ENCODE peak calls at places on chromosomes 3 and 15, in eight cellular contexts. C is endodermal cell, W is pancreas, Y is H9, D is progenitor cell of endocrine pancreas, O is AG04450, F is astrocyte of the spinal cord, G is esophagus squamous epithelium. E is an unnamed sample.

GRCh38 chr15:27468151-27468556 is 497.2 kb downstream of the GABRG3 start:
- DNase-seq in C (no peak), D (no peak), Y (no peak), G (no peak), W (no peak), O (no peak), F (no peak), E (no peak)

GRCh38 chr15:94582368-94582767 is 351.0 kb downstream of the MCTP2 start:
- DNase-seq in D (peak), W (no peak), C (peak), G (no peak), F (no peak), O (no peak), Y (peak), E (peak)

GRCh38 chr15:93072440-93073394 is 16.3 kb downstream of the RGMA start:
- DNase-seq in F (peak), C (peak), Y (peak), W (peak), O (no peak), D (peak), G (no peak), E (peak)

GRCh38 chr3:175526191-175526590 is 667.1 kb downstream of the NAALADL2 start:
- DNase-seq in D (no peak), F (no peak), O (no peak), Y (no peak), G (no peak), C (no peak), W (no peak), E (no peak)

GRCh38 chr3:12891985-12892839 is 50.8 kb upstream of the RPL32 start:
- DNase-seq in Y (peak), F (peak), D (peak), W (no peak), O (peak), C (peak), G (no peak), E (peak)

GRCh38 chr3:124137264-124137663 is 145.3 kb upstream of the ROPN1 start:
- DNase-seq in C (no peak), O (no peak), G (no peak), F (no peak), D (no peak), Y (no peak), W (no peak), E (no peak)

GRCh38 chr3:4734454-4734853 is 241.3 kb downstream of the ITPR1 start:
- DNase-seq in D (no peak), F (no peak), Y (no peak), W (peak), C (no peak), O (no peak), G (no peak), E (no peak)

GRCh38 chr15:91790826-91791225 is 62.7 kb upstream of the SLCO3A1 start:
- DNase-seq in O (no peak), D (no peak), Y (no peak), C (no peak), G (no peak), F (no peak), W (no peak), E (no peak)

GRCh38 chr3:49465269-49466034 is 4.6 kb upstream of the DAG1 start:
- DNase-seq in W (peak), G (no peak), D (no peak), O (no peak), F (no peak), C (peak), Y (no peak), E (no peak)

GRCh38 chr3:136187868-136188267 is 8.3 kb downstream of the MSL2 start:
- DNase-seq in O (no peak), C (no peak), W (no peak), G (no peak), Y (no peak), D (no peak), F (no peak), E (no peak)

GRCh38 chr3:42590989-42591756 is 513 bp downstream of the SS18L2 start:
- DNase-seq in C (peak), F (no peak), G (no peak), O (no peak), Y (no peak), D (no peak), W (no peak), E (peak)

GRCh38 chr3:69791919-69792399 is 52.7 kb downstream of the MITF start:
- DNase-seq in Y (no peak), F (peak), G (no peak), C (no peak), D (no peak), W (no peak), O (no peak), E (no peak)

GRCh38 chr3:81728766-81729544 is 32.5 kb downstream of the GBE1 start:
- DNase-seq in W (no peak), C (no peak), D (no peak), Y (no peak), O (no peak), F (peak), G (no peak), E (no peak)

GRCh38 chr15:33392453-33392852 is 81.7 kb downstream of the RYR3 start:
- DNase-seq in F (no peak), W (no peak), O (no peak), D (no peak), C (peak), Y (peak), G (no peak), E (no peak)

GRCh38 chr3:51549311-51549710 is 10.8 kb downstream of the RAD54L2 start:
- DNase-seq in C (no peak), Y (no peak), G (no peak), W (no peak), F (no peak), D (no peak), O (no peak), E (no peak)

GRCh38 chr3:195023576-195023975 is 247.4 kb downstream of the XXYLT1 start:
- DNase-seq in F (no peak), O (no peak), W (no peak), G (no peak), C (no peak), D (no peak), Y (no peak), E (no peak)

GRCh38 chr15:44541282-44541958 is 4.5 kb downstream of the EIF3J start:
- DNase-seq in C (no peak), G (no peak), D (no peak), O (peak), W (no peak), Y (no peak), F (peak), E (no peak)

GRCh38 chr3:78285032-78285728 is 1245.3 kb downstream of the ROBO2 start:
- DNase-seq in G (no peak), O (no peak), Y (no peak), C (peak), F (no peak), W (no peak), D (no peak), E (no peak)

GRCh38 chr3:135311699-135312098 is 516.6 kb downstream of the EPHB1 start:
- DNase-seq in O (no peak), G (no peak), Y (no peak), C (no peak), D (no peak), F (no peak), W (no peak), E (no peak)

GRCh38 chr15:92069308-92070244 is 216.1 kb downstream of the SLCO3A1 start:
- DNase-seq in G (no peak), D (no peak), Y (no peak), O (peak), F (peak), C (no peak), W (no peak), E (no peak)

GRCh38 chr3:138862924-138863775 is 28.4 kb upstream of the PIK3CB start:
- DNase-seq in C (peak), W (peak), O (no peak), Y (peak), F (peak), D (peak), G (no peak), E (no peak)

GRCh38 chr3:179949428-179949827 is 87.3 kb downstream of the PEX5L start:
- DNase-seq in C (no peak), W (no peak), Y (no peak), D (no peak), F (no peak), O (no peak), G (no peak), E (no peak)

GRCh38 chr3:181278468-181279238 is 289.1 kb upstream of the DNAJC19 start:
- DNase-seq in D (no peak), Y (no peak), W (no peak), F (peak), O (no peak), C (no peak), G (no peak), E (no peak)

GRCh38 chr15:91853968-91854943 is 748 bp downstream of the SLCO3A1 start:
- DNase-seq in O (no peak), C (peak), D (peak), Y (peak), W (peak), G (no peak), F (peak), E (peak)

GRCh38 chr3:162338514-162338913 is 841.9 kb downstream of the OTOL1 start:
- DNase-seq in F (peak), D (no peak), G (no peak), C (no peak), W (no peak), Y (no peak), O (no peak), E (no peak)

GRCh38 chr3:134449277-134449676 is 36.5 kb downstream of the ANAPC13 start:
- DNase-seq in G (no peak), Y (peak), F (no peak), D (no peak), C (peak), O (no peak), W (no peak), E (no peak)

GRCh38 chr3:36992806-36993325 is at the start of gene EPM2AIP1:
- DNase-seq in C (peak), D (peak), O (no peak), F (no peak), Y (no peak), W (peak), G (no peak), E (peak)

GRCh38 chr3:102132370-102132769 is 283.1 kb downstream of the NFKBIZ start:
- DNase-seq in C (no peak), G (no peak), D (no peak), O (no peak), W (no peak), Y (no peak), F (no peak), E (no peak)

GRCh38 chr3:87269723-87270122 is 6.7 kb downstream of the POU1F1 start:
- DNase-seq in G (no peak), Y (no peak), F (no peak), O (no peak), D (no peak), C (no peak), W (no peak), E (no peak)
- TF ChIP-seq CTCF in G (no peak), Y (no peak), F (no peak), O (no peak), D (no peak), C (no peak), W (no peak), E (no peak)

GRCh38 chr3:44624696-44625528 is at the start of gene ZNF197:
- DNase-seq in D (peak), C (peak), G (no peak), W (peak), Y (peak), F (peak), O (peak), E (peak)
- TF ChIP-seq CTCF in D (peak), C (peak), G (peak), W (no peak), Y (peak), F (peak), O (peak), E (no peak)

GRCh38 chr3:11258958-11259357 is 13.2 kb upstream of the ATG7 start:
- DNase-seq in W (no peak), O (no peak), G (no peak), Y (no peak), F (no peak), D (no peak), C (no peak), E (no peak)

GRCh38 chr3:11254876-11255275 is 17.3 kb upstream of the ATG7 start:
- DNase-seq in D (no peak), F (no peak), O (no peak), W (no peak), G (no peak), Y (no peak), C (no peak), E (no peak)

GRCh38 chr3:11260460-11260859 is 11.7 kb upstream of the ATG7 start:
- DNase-seq in F (no peak), W (no peak), O (no peak), D (no peak), G (no peak), C (no peak), Y (no peak), E (no peak)
- TF ChIP-seq CTCF in F (no peak), W (no peak), O (no peak), D (no peak), G (no peak), C (peak), Y (peak), E (no peak)

GRCh38 chr15:58308742-58309355 is 122.9 kb upstream of the LIPC start:
- DNase-seq in O (no peak), W (no peak), F (no peak), C (no peak), Y (no peak), D (no peak), G (no peak), E (no peak)
- TF ChIP-seq CTCF in O (no peak), W (no peak), F (no peak), C (peak), Y (peak), D (peak), G (no peak), E (no peak)

GRCh38 chr3:187985636-187986035 is 168.3 kb upstream of the LPP start:
- DNase-seq in D (no peak), W (no peak), C (no peak), G (no peak), Y (no peak), F (no peak), O (no peak), E (no peak)

GRCh38 chr3:187983484-187984124 is 170.4 kb upstream of the LPP start:
- DNase-seq in O (no peak), D (no peak), C (no peak), F (no peak), Y (no peak), G (no peak), W (no peak), E (no peak)

GRCh38 chr3:187979543-187979942 is 174.4 kb upstream of the LPP start:
- DNase-seq in F (no peak), Y (no peak), G (no peak), C (no peak), W (no peak), D (no peak), O (no peak), E (no peak)

GRCh38 chr3:187978433-187979011 is 175.4 kb upstream of the LPP start:
- DNase-seq in C (no peak), W (no peak), D (no peak), Y (no peak), O (no peak), G (no peak), F (no peak), E (no peak)

GRCh38 chr3:187982149-187982548 is 171.8 kb upstream of the LPP start:
- DNase-seq in O (no peak), G (no peak), C (no peak), F (no peak), W (no peak), D (no peak), Y (no peak), E (no peak)
- TF ChIP-seq CTCF in O (no peak), G (no peak), C (no peak), F (no peak), W (no peak), D (no peak), Y (no peak), E (no peak)

GRCh38 chr3:172031957-172032356 is 7.4 kb upstream of the FNDC3B start:
- DNase-seq in C (no peak), Y (no peak), G (no peak), O (no peak), F (no peak), D (no peak), W (no peak), E (no peak)

GRCh38 chr3:172038823-172039222 is 555 bp upstream of the FNDC3B start:
- DNase-seq in C (peak), W (no peak), G (no peak), O (no peak), Y (peak), D (no peak), F (no peak), E (no peak)

GRCh38 chr3:172033392-172033791 is 6.0 kb upstream of the FNDC3B start:
- DNase-seq in Y (no peak), G (no peak), C (no peak), O (no peak), D (no peak), W (no peak), F (no peak), E (no peak)

GRCh38 chr3:172036541-172037215 is 2.7 kb upstream of the FNDC3B start:
- DNase-seq in D (no peak), C (no peak), W (no peak), G (no peak), F (no peak), O (no peak), Y (no peak), E (no peak)

GRCh38 chr3:172034786-172035685 is 4.3 kb upstream of the FNDC3B start:
- DNase-seq in D (no peak), G (no peak), W (no peak), Y (peak), C (peak), O (no peak), F (no peak), E (no peak)
- TF ChIP-seq CTCF in D (peak), G (peak), W (peak), Y (peak), C (peak), O (peak), F (peak), E (no peak)

E was measured in glutamatergic neuron.